ENCODE peak calls at places on chromosomes 4 and X, in eight cellular contexts. V is ACHN; R is CD8-positive, alpha-beta T cell; C is activated CD4-positive, alpha-beta T cell treated with anti-CD3 and anti-CD28 coated beads for 36 hours; J is activated naive CD4-positive, alpha-beta T cell; N is Peyer's patch; Y is stimulated activated CD4-positive, alpha-beta T cell treated with anti-CD3 and anti-CD28 coated beads, Interleukin-12 subunit alpha, Interleukin-12 subunit beta, amount 100 ng/mL, for 4 hours; Z is NCI-H524. M is an unnamed sample.

GRCh38 chr4:84967292-84967651 is 782 bp upstream of the WDFY3 start:
- DNase-seq in Y (no peak), Z (peak; percentile 27), R (no peak), J (no peak), C (no peak), V (no peak), N (no peak), M (no peak)

GRCh38 chr4:13944095-13944501 is 316.6 kb upstream of the BOD1L1 start:
- DNase-seq in C (no peak), Z (no peak), J (no peak), N (no peak), V (no peak), R (no peak), Y (no peak), M (no peak)

GRCh38 chr4:87838207-87838606 is 5.4 kb downstream of the MEPE start:
- DNase-seq in Z (peak; percentile 29), J (no peak), V (peak; percentile 7), Y (no peak), C (no peak), R (no peak), N (no peak), M (no peak)

GRCh38 chr4:6716958-6717655 is 1.1 kb downstream of the BLOC1S4 start:
- DNase-seq in N (no peak), R (no peak), Y (no peak), C (no peak), V (no peak), Z (no peak), J (no peak), M (no peak)

GRCh38 chrX:101357166-101357795 is 8.7 kb upstream of the TIMM8A start:
- DNase-seq in V (peak; percentile 2), Y (no peak), R (no peak), C (no peak), N (no peak), Z (peak; percentile 20), J (no peak), M (no peak)

GRCh38 chr4:143025111-143025704 is 159.5 kb upstream of the USP38 start:
- DNase-seq in V (peak; percentile 6), Z (peak; percentile 3), R (no peak), N (no peak), Y (no peak), C (no peak), J (no peak), M (no peak)

GRCh38 chr4:82579932-82580331 is 18.1 kb upstream of the TMEM150C start:
- DNase-seq in C (no peak), Z (no peak), J (no peak), V (no peak), N (no peak), Y (no peak), R (no peak), M (no peak)

GRCh38 chrX:132292753-132293152 is 73.5 kb upstream of the RAP2C start:
- DNase-seq in J (no peak), R (peak; percentile 54), V (peak; percentile 26), Y (no peak), C (peak; percentile 28), N (no peak), Z (no peak), M (peak; percentile 52)

GRCh38 chrX:69876221-69876620 is 173.5 kb downstream of the AWAT2 start:
- DNase-seq in R (no peak), N (no peak), V (no peak), J (no peak), C (no peak), Z (no peak), Y (no peak), M (no peak)

GRCh38 chr4:188295899-188296298 is 156.7 kb downstream of the TRIML1 start:
- DNase-seq in V (no peak), J (no peak), Y (no peak), Z (no peak), C (no peak), N (no peak), R (no peak), M (peak; percentile 94)

GRCh38 chrX:13876652-13877051 is 59.8 kb upstream of the GPM6B start:
- DNase-seq in J (no peak), Z (no peak), N (no peak), C (no peak), R (no peak), Y (no peak), V (no peak), M (peak; percentile 30)

GRCh38 chrX:150621652-150622051 is 53.2 kb downstream of the MTM1 start:
- DNase-seq in N (no peak), V (no peak), C (no peak), J (no peak), R (no peak), Z (no peak), Y (no peak), M (no peak)

GRCh38 chrX:56729152-56729557 is at the start of gene NBDY:
- DNase-seq in Z (peak; percentile 62), N (peak; percentile 43), V (peak; percentile 37), C (peak; percentile 41), J (no peak), Y (peak; percentile 6), R (peak; percentile 58), M (peak; percentile 16)

M was measured in stromal cell of bone marrow.